ENCODE peak calls at places on chromosomes 2 and 18, in five cellular contexts. W is RWPE1, P is tibial artery, O is GM10248, A is cardiac muscle cell. K is an unnamed sample.

GRCh38 chr2:168655207-168655606 is 147.2 kb upstream of the NOSTRIN start:
- DNase-seq in W (no peak), P (no peak), O (no peak), A (no peak), K (no peak)

GRCh38 chr2:194591192-194591591 is 1065.8 kb upstream of the SLC39A10 start:
- DNase-seq in W (no peak), P (no peak), O (no peak), A (no peak), K (no peak)

GRCh38 chr2:221276601-221277000 is 295.5 kb downstream of the EPHA4 start:
- DNase-seq in W (no peak), P (no peak), O (no peak), A (no peak), K (no peak)

GRCh38 chr2:19722486-19723420 is 179.0 kb downstream of the TTC32 start:
- DNase-seq in W (no peak), P (no peak), O (no peak), A (no peak), K (no peak)

GRCh38 chr2:18178736-18179349 is 300.4 kb downstream of the KCNS3 start:
- DNase-seq in W (peak; percentile 41), P (no peak), O (peak; percentile 35), A (peak; percentile 76), K (peak; percentile 70)

GRCh38 chr2:181022652-181023051 is 42.2 kb downstream of the UBE2E3 start:
- DNase-seq in W (no peak), P (no peak), O (no peak), A (no peak), K (no peak)

GRCh38 chr2:50674876-50675275 is 357.1 kb downstream of the NRXN1 start:
- DNase-seq in W (no peak), P (no peak), O (no peak), A (no peak), K (peak; percentile 1)

GRCh38 chr2:116477229-116477628 is 1337.3 kb upstream of the DDX18 start:
- DNase-seq in W (no peak), P (no peak), O (no peak), A (no peak), K (no peak)

GRCh38 chr18:62522178-62522509 is 681 bp upstream of the ZCCHC2 start:
- DNase-seq in W (no peak), P (no peak), O (no peak), A (no peak), K (no peak)

GRCh38 chr2:40554665-40555294 is 102.9 kb upstream of the SLC8A1 start:
- DNase-seq in W (peak; percentile 15), P (peak; percentile 71), O (peak; percentile 15), A (peak; percentile 72), K (peak; percentile 59)

GRCh38 chr2:1708476-1709334 is 35.6 kb downstream of the PXDN start:
- DNase-seq in W (no peak), P (no peak), O (no peak), A (no peak), K (no peak)

DNA sequence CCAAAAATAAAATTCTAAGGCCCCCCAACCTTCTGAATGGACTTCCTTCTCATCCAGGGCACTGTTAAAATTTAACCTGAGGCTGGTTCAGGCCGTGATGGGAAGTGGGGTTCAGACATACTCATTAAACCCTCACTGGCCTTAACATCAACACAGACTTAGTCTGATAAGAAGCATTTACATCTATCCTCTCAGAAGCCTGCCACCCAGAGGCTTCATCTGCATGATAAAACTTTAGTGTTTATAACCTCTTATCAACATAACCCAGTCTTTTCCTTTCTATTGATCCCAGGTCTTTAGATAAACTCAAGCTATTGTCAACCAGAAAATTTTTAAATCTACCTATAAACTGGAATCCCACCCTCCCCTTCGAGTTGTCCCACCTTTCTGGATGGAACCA is 22.4 kb downstream of the ITSN2 start:
- DNase-seq in W (no peak), P (no peak), O (no peak), A (no peak), K (no peak)
- TF ChIP-seq CTCF in W (no peak), P (no peak), O (peak; percentile 24), A (no peak), K (peak; percentile 8)

DNA sequence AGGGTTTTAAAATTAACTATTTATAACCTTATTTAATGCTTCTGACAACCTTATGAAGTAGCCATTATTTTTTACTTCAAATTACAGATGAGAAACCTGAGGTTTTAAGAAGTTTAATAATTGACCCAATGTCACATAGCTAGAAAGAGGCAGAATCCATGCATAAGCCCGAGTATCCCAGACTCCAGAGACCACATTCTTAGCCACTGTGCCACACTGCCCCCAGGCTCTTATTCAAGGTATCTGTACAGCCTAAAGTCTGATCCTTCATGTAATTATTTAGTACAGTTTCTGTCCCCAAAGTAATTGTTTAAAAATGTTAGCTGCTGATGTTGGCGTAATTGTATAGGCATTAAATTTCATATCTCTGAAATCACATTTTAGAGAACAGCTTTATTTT is 124.7 kb upstream of the LRRTM1 start:
- DNase-seq in W (no peak), P (no peak), O (no peak), A (no peak), K (no peak)
- TF ChIP-seq CTCF in W (no peak), P (no peak), O (no peak), A (no peak), K (no peak)

DNA sequence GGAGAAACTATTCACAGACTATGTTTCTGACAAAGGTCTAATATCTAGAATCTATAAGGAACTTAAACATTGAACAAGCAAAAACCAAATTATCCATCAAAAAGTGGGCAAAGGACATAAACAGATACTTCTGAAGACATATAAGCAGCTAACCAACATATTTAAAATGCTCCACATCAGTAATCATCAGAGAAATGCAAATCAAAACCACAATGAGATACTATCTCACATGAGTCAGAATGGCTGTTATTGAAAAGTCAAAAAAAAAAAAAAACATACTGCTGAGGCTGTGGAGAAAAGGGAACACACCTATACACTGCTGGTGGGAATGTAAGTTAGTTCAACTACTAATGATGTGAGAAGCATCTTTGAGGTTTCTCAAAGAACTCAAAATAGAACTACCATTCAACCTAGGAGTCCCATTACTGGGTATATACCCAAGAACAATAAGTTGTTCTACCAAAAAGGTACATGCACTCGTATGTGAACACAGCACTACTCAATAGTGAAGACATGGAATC is 220.4 kb upstream of the TFPI start:
- DNase-seq in W (peak; percentile 1), P (no peak), O (no peak), A (no peak), K (no peak)
- TF ChIP-seq CTCF in W (no peak), P (no peak), O (no peak), A (no peak), K (no peak)

GRCh38 chr2:45074713-45075112 is 65.5 kb upstream of the SIX2 start:
- DNase-seq in W (no peak), P (no peak), O (no peak), A (no peak), K (no peak)

GRCh38 chr2:45068643-45069140 is 59.4 kb upstream of the SIX2 start:
- DNase-seq in W (peak; percentile 64), P (no peak), O (no peak), A (no peak), K (no peak)

GRCh38 chr2:45072862-45073237 is 63.6 kb upstream of the SIX2 start:
- DNase-seq in W (no peak), P (no peak), O (no peak), A (peak; percentile 22), K (no peak)

GRCh38 chr2:45069711-45070664 is 60.7 kb upstream of the SIX2 start:
- DNase-seq in W (no peak), P (no peak), O (no peak), A (no peak), K (no peak)

DNA sequence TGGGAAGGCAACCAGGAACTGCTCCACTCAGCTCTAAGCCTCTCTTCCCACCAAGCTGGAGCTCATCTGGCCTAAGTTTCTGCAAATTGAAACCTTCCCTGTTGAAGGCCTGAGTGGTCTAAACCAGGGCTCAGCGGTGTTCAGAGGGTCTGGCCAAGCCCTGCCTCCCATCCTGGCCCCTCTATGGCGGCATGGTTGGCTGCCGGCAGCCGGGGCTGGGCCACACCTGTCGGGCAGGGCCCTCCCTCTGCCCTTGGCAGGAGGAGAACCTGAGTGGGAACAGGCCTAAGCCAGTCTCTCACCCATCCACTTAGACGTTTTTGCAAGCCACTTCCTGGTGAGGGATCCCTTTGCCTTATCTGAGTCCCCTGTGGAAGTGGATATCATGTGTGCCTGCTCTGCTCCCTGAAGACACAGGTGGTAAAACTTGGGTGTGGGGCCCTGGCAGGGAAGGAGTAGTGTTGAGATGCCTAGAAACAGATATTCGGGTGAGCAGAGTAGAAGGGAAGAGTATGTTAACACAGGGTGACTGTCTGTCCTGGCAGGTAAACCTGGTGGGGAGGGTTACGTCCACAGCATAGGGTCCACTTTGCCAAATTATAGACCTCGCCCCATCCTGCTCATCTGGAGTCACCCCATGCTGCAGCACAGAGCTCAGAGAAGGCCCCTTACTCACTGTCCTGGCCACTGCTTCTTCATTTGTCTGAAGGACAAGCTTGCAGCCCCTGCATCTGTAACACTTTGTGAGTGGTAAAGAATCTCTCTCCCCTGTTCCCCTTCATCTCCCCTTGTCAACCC is 63.0 kb upstream of the SIX2 start:
- DNase-seq in W (no peak), P (no peak), O (no peak), A (no peak), K (no peak)
- TF ChIP-seq CTCF in W (no peak), P (no peak), O (no peak), A (no peak), K (no peak)